ENCODE peak calls at places on chromosomes 13 and 19, in eight cellular contexts. One of them, this sample, is unnamed.

GRCh38 chr13:98013241-98013640 is 59.8 kb downstream of the IPO5 start:
- DNase-seq in kidney tubule cell: no peak
- DNase-seq in adrenal gland: no peak
- DNase-seq in BJ: no peak
- DNase-seq in T-cell: no peak
- DNase-seq in amygdala: no peak
- DNase-seq in tibial nerve: no peak
- DNase-seq in AG09319: no peak
- DNase-seq in this sample: no peak

GRCh38 chr13:30196025-30196424 is 111.3 kb downstream of the KATNAL1 start:
- DNase-seq in kidney tubule cell: peak; percentile 20
- DNase-seq in adrenal gland: no peak
- DNase-seq in BJ: no peak
- DNase-seq in T-cell: no peak
- DNase-seq in amygdala: no peak
- DNase-seq in tibial nerve: no peak
- DNase-seq in AG09319: no peak
- DNase-seq in this sample: peak; percentile 83

GRCh38 chr13:60012503-60012902 is 151.2 kb downstream of the DIAPH3 start:
- DNase-seq in kidney tubule cell: peak; percentile 85
- DNase-seq in adrenal gland: no peak
- DNase-seq in BJ: no peak
- DNase-seq in T-cell: no peak
- DNase-seq in amygdala: no peak
- DNase-seq in tibial nerve: no peak
- DNase-seq in AG09319: no peak
- DNase-seq in this sample: no peak

GRCh38 chr13:31053098-31053497 is 108.6 kb downstream of the HSPH1 start:
- DNase-seq in kidney tubule cell: peak; percentile 57
- DNase-seq in adrenal gland: peak; percentile 75
- DNase-seq in BJ: no peak
- DNase-seq in T-cell: no peak
- DNase-seq in amygdala: no peak
- DNase-seq in tibial nerve: no peak
- DNase-seq in AG09319: no peak
- DNase-seq in this sample: peak; percentile 26

GRCh38 chr19:57803594-57804325 is 11.0 kb downstream of the ZNF552 start:
- DNase-seq in kidney tubule cell: peak; percentile 97
- DNase-seq in adrenal gland: no peak
- DNase-seq in BJ: peak; percentile 34
- DNase-seq in T-cell: no peak
- DNase-seq in amygdala: peak; percentile 17
- DNase-seq in tibial nerve: no peak
- DNase-seq in AG09319: no peak
- DNase-seq in this sample: peak; percentile 80

GRCh38 chr13:85436029-85436428 is 363.2 kb downstream of the SLITRK6 start:
- DNase-seq in kidney tubule cell: no peak
- DNase-seq in adrenal gland: no peak
- DNase-seq in BJ: no peak
- DNase-seq in T-cell: no peak
- DNase-seq in amygdala: no peak
- DNase-seq in tibial nerve: no peak
- DNase-seq in AG09319: no peak
- DNase-seq in this sample: no peak

GRCh38 chr19:39032164-39032918 is at the start of gene FBXO27:
- DNase-seq in kidney tubule cell: peak; percentile 37
- DNase-seq in adrenal gland: no peak
- DNase-seq in BJ: no peak
- DNase-seq in T-cell: no peak
- DNase-seq in amygdala: peak; percentile 65
- DNase-seq in tibial nerve: no peak
- DNase-seq in AG09319: no peak
- DNase-seq in this sample: peak; percentile 14

GRCh38 chr19:47047931-47048399 is 459 bp downstream of the TMEM160 start:
- DNase-seq in kidney tubule cell: peak; percentile 86
- DNase-seq in adrenal gland: peak; percentile 88
- DNase-seq in BJ: peak; percentile 53
- DNase-seq in T-cell: peak; percentile 34
- DNase-seq in amygdala: peak; percentile 92
- DNase-seq in tibial nerve: peak; percentile 83
- DNase-seq in AG09319: peak; percentile 76
- DNase-seq in this sample: peak; percentile 97

GRCh38 chr19:49338023-49338677 is 2.9 kb downstream of the CD37 start:
- DNase-seq in kidney tubule cell: no peak
- DNase-seq in adrenal gland: peak; percentile 37
- DNase-seq in BJ: no peak
- DNase-seq in T-cell: no peak
- DNase-seq in amygdala: no peak
- DNase-seq in tibial nerve: no peak
- DNase-seq in AG09319: no peak
- DNase-seq in this sample: no peak

GRCh38 chr19:34851277-34851804 is 75.4 kb upstream of the ZNF30 start:
- DNase-seq in kidney tubule cell: no peak
- DNase-seq in adrenal gland: no peak
- DNase-seq in BJ: no peak
- DNase-seq in T-cell: no peak
- DNase-seq in amygdala: no peak
- DNase-seq in tibial nerve: no peak
- DNase-seq in AG09319: no peak
- DNase-seq in this sample: no peak

GRCh38 chr13:112060899-112061366 is 6.0 kb upstream of the SOX1 start:
- DNase-seq in kidney tubule cell: no peak
- DNase-seq in adrenal gland: no peak
- DNase-seq in BJ: no peak
- DNase-seq in T-cell: no peak
- DNase-seq in amygdala: no peak
- DNase-seq in tibial nerve: no peak
- DNase-seq in AG09319: no peak
- DNase-seq in this sample: no peak

GRCh38 chr19:44747739-44748425 is 626 bp upstream of the BCL3 start:
- DNase-seq in kidney tubule cell: peak; percentile 79
- DNase-seq in adrenal gland: peak; percentile 78
- DNase-seq in BJ: no peak
- DNase-seq in T-cell: no peak
- DNase-seq in amygdala: no peak
- DNase-seq in tibial nerve: peak; percentile 52
- DNase-seq in AG09319: no peak
- DNase-seq in this sample: peak; percentile 68

GRCh38 chr19:4831351-4832340 is at the start of gene TICAM1:
- DNase-seq in kidney tubule cell: peak; percentile 87
- DNase-seq in adrenal gland: peak; percentile 77
- DNase-seq in BJ: no peak
- DNase-seq in T-cell: peak; percentile 70
- DNase-seq in amygdala: no peak
- DNase-seq in tibial nerve: peak; percentile 35
- DNase-seq in AG09319: no peak
- DNase-seq in this sample: peak; percentile 56

GRCh38 chr13:60043262-60043661 is 120.5 kb downstream of the DIAPH3 start:
- DNase-seq in kidney tubule cell: no peak
- DNase-seq in adrenal gland: no peak
- DNase-seq in BJ: peak; percentile 56
- DNase-seq in T-cell: no peak
- DNase-seq in amygdala: no peak
- DNase-seq in tibial nerve: no peak
- DNase-seq in AG09319: peak; percentile 47
- DNase-seq in this sample: peak; percentile 38

GRCh38 chr13:102191951-102192461 is 209.8 kb downstream of the FGF14 start:
- DNase-seq in kidney tubule cell: peak; percentile 39
- DNase-seq in adrenal gland: no peak
- DNase-seq in BJ: peak; percentile 10
- DNase-seq in T-cell: no peak
- DNase-seq in amygdala: no peak
- DNase-seq in tibial nerve: no peak
- DNase-seq in AG09319: no peak
- DNase-seq in this sample: peak; percentile 43

GRCh38 chr13:70206671-70207070 is 98.4 kb upstream of the KLHL1 start:
- DNase-seq in kidney tubule cell: no peak
- DNase-seq in adrenal gland: no peak
- DNase-seq in BJ: no peak
- DNase-seq in T-cell: no peak
- DNase-seq in amygdala: no peak
- DNase-seq in tibial nerve: no peak
- DNase-seq in AG09319: no peak
- DNase-seq in this sample: no peak

GRCh38 chr13:20173121-20173746 is 12.4 kb upstream of the GJA3 start:
- DNase-seq in kidney tubule cell: no peak
- DNase-seq in adrenal gland: no peak
- DNase-seq in BJ: no peak
- DNase-seq in T-cell: no peak
- DNase-seq in amygdala: no peak
- DNase-seq in tibial nerve: no peak
- DNase-seq in AG09319: no peak
- DNase-seq in this sample: no peak

GRCh38 chr19:48961051-48961649 is 4.0 kb upstream of the FTL start:
- DNase-seq in kidney tubule cell: peak; percentile 29
- DNase-seq in adrenal gland: no peak
- DNase-seq in BJ: no peak
- DNase-seq in T-cell: no peak
- DNase-seq in amygdala: no peak
- DNase-seq in tibial nerve: no peak
- DNase-seq in AG09319: no peak
- DNase-seq in this sample: no peak

GRCh38 chr13:114235697-114236096 is 1.0 kb downstream of the CDC16 start:
- DNase-seq in kidney tubule cell: peak; percentile 5
- DNase-seq in adrenal gland: peak; percentile 33
- DNase-seq in BJ: no peak
- DNase-seq in T-cell: no peak
- DNase-seq in amygdala: no peak
- DNase-seq in tibial nerve: no peak
- DNase-seq in AG09319: no peak
- DNase-seq in this sample: peak; percentile 14

GRCh38 chr19:14556662-14557188 is 15.1 kb downstream of the NDUFB7 start:
- DNase-seq in kidney tubule cell: peak; percentile 87
- DNase-seq in adrenal gland: peak; percentile 75
- DNase-seq in BJ: no peak
- DNase-seq in T-cell: peak; percentile 52
- DNase-seq in amygdala: peak; percentile 76
- DNase-seq in tibial nerve: peak; percentile 29
- DNase-seq in AG09319: peak; percentile 38
- DNase-seq in this sample: peak; percentile 84

GRCh38 chr19:3671680-3672574 is 28.3 kb downstream of the PIP5K1C start:
- DNase-seq in kidney tubule cell: no peak
- DNase-seq in adrenal gland: no peak
- DNase-seq in BJ: no peak
- DNase-seq in T-cell: no peak
- DNase-seq in amygdala: no peak
- DNase-seq in tibial nerve: no peak
- DNase-seq in AG09319: no peak
- DNase-seq in this sample: peak; percentile 62

GRCh38 chr13:92745233-92745632 is 481.4 kb upstream of the GPC6 start:
- DNase-seq in kidney tubule cell: peak; percentile 58
- DNase-seq in adrenal gland: no peak
- DNase-seq in BJ: no peak
- DNase-seq in T-cell: no peak
- DNase-seq in amygdala: no peak
- DNase-seq in tibial nerve: no peak
- DNase-seq in AG09319: no peak
- DNase-seq in this sample: no peak

GRCh38 chr13:49456156-49456555 is 12.1 kb downstream of the SETDB2 start:
- DNase-seq in kidney tubule cell: no peak
- DNase-seq in adrenal gland: no peak
- DNase-seq in BJ: no peak
- DNase-seq in T-cell: no peak
- DNase-seq in amygdala: no peak
- DNase-seq in tibial nerve: no peak
- DNase-seq in AG09319: no peak
- DNase-seq in this sample: peak; percentile 31

GRCh38 chr19:29834991-29835390 is 23.2 kb downstream of the CCNE1 start:
- DNase-seq in kidney tubule cell: peak; percentile 33
- DNase-seq in adrenal gland: no peak
- DNase-seq in BJ: no peak
- DNase-seq in T-cell: no peak
- DNase-seq in amygdala: no peak
- DNase-seq in tibial nerve: no peak
- DNase-seq in AG09319: no peak
- DNase-seq in this sample: no peak

GRCh38 chr19:52200044-52200443 is 10.2 kb downstream of the PPP2R1A start:
- DNase-seq in kidney tubule cell: peak; percentile 72
- DNase-seq in adrenal gland: no peak
- DNase-seq in BJ: peak; percentile 55
- DNase-seq in T-cell: no peak
- DNase-seq in amygdala: peak; percentile 9
- DNase-seq in tibial nerve: peak; percentile 57
- DNase-seq in AG09319: no peak
- DNase-seq in this sample: peak; percentile 90